ENCODE peak calls at places on chromosomes 11 and 22, in four cellular contexts. X is H1, H is HCT116, F is GM12878. G is an unnamed sample.

GRCh38 chr11:94104734-94105133 is 23.9 kb upstream of the PANX1 start:
- DNase-seq in X (no peak), H (no peak), F (no peak), G (no peak)

GRCh38 chr11:78281511-78281910 is 92.8 kb downstream of the USP35 start:
- DNase-seq in X (no peak), F (no peak), H (no peak), G (no peak)

GRCh38 chr22:38080847-38081635 is 2.9 kb downstream of the SLC16A8 start:
- DNase-seq in H (no peak), X (no peak), F (no peak), G (no peak)

GRCh38 chr22:17575681-17576080 is 12.4 kb downstream of the SLC25A18 start:
- DNase-seq in X (no peak), F (no peak), H (no peak), G (no peak)

GRCh38 chr11:128548655-128549255 is 38.6 kb downstream of the ETS1 start:
- DNase-seq in H (no peak), X (no peak), F (no peak), G (no peak)

GRCh38 chr11:123137496-123138270 is 57.4 kb downstream of the CLMP start:
- DNase-seq in X (peak; percentile 34), F (no peak), H (no peak), G (no peak)

GRCh38 chr11:62999649-63000048 is 14.9 kb upstream of the SLC22A6 start:
- DNase-seq in H (no peak), X (no peak), F (no peak), G (no peak)

GRCh38 chr22:40721266-40721665 is 42.0 kb downstream of the MCHR1 start:
- DNase-seq in X (no peak), F (no peak), H (no peak), G (no peak)

GRCh38 chr11:67439321-67440228 is 2.1 kb upstream of the PTPRCAP start:
- DNase-seq in F (no peak), X (no peak), H (no peak), G (no peak)

DNA sequence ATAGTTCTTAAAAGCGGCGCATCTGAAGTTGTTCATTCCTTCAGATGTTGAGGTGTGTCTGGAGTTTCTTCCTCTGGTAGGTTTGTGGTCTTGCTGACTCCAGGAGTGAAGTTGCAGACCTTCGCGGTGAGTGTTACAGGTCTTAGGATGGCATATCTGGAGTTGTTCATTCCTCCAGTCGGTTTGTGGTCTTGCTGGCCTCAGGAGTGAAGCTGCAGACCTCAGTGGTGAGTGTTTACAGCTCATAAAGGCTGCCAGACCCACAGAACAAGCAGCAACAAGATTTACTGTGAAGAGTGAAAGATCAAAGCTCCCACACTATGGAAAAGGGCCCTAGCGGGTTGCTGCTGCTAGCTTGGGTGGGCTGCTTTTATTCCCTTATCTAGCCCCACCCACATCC is 201.7 kb upstream of the PDGFD start:
- DNase-seq in F (no peak), X (no peak), H (no peak), G (no peak)
- TF ChIP-seq EGR1 in F (no peak), X (no peak), H (no peak), G (no peak)

GRCh38 chr22:24426859-24427499 is 420 bp upstream of the ADORA2A start:
- DNase-seq in F (no peak), X (no peak), H (no peak), G (no peak)
- TF ChIP-seq EGR1 in F (no peak), X (no peak), H (no peak), G (no peak)

DNA sequence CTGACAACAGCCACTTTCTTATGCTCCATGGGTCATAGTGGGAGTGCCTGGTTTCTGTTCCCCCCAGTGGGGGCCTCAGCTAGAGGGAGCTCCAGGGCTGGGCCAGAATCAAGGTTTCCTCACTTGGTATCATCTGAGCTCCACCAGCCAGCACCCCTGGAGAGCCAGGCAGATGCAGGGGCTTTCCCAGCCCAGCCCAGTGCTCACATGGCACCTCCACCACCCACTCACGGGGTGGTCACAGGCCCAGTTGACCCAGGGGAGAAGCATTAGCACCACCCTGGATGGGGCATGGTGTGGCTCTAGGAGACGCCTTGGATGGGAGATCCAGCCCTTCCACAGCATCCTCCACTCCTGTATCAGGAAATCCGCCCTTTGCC is 24.1 kb upstream of the WNT7B start:
- DNase-seq in H (no peak), X (no peak), F (no peak), G (no peak)
- TF ChIP-seq EGR1 in H (no peak), X (no peak), F (no peak), G (no peak)

DNA sequence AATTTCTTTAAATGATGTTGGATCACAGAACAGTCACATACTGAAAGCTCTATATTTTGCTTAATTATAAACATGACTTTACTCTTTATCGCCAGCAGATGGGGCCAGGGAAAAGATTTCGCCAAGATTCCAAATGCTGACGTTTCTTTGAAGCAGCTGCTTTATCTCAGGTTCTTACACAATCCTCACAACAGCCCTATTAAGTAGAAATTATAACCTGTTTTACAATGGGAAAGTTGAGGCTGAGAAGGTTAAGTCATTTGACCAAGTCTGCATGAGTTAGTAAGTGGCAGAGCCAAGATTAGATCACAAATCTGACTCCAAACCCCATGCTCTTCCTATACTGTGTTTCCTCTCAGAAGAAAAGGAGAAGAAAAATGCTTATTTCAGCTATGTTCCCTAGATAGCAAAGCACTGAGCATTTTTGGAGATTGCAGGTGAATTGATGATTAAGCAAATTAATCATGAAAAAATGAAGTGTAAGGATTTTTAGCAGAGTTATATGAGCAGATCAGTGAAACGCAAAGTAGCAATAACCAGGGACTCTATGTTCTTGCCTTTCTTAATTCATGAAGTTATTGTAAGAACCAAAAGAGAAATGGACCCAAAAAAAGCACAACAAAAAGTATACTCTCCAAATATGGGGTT is 79.0 kb downstream of the AASDHPPT start:
- DNase-seq in F (peak; percentile 12), X (no peak), H (peak; percentile 26), G (peak; percentile 10)
- TF ChIP-seq EGR1 in F (no peak), X (no peak), H (no peak), G (no peak)

GRCh38 chr11:120819437-120819836 is 204.5 kb upstream of the TBCEL start:
- DNase-seq in X (no peak), H (no peak), F (no peak), G (no peak)
- TF ChIP-seq EGR1 in X (no peak), H (no peak), F (no peak), G (no peak)

GRCh38 chr11:13962562-13963168 is at the start of gene SPON1:
- DNase-seq in X (no peak), H (no peak), F (no peak), G (no peak)
- TF ChIP-seq EGR1 in X (no peak), H (no peak), F (no peak), G (no peak)

DNA sequence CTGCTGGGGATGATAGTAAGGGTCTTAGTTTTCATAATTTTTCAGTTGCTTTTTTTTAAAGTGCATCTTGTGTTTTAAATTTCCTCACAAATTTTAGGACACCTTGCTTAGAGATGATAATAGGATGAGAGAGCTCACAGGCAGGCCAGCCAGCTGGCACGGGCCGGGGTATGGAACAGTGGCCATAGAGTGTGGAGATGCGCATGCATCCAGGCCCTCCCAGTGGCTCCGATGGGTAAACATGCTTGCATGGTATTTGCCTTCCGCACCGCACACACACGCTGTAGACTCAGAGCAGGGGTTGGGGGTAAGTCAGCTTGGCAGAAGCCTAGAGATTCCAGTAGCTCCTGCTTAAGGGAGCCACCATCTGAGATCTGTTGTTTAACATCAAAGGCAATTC is 36.3 kb downstream of the TTC12 start:
- DNase-seq in H (no peak), X (no peak), F (no peak), G (no peak)
- TF ChIP-seq EGR1 in H (no peak), X (no peak), F (no peak), G (no peak)

GRCh38 chr11:6233984-6234313 is 487 bp downstream of the FHIP1B start:
- DNase-seq in X (no peak), H (no peak), F (no peak), G (peak; percentile 44)
- TF ChIP-seq EGR1 in X (no peak), H (no peak), F (no peak), G (no peak)

GRCh38 chr11:126268361-126268707 is 361 bp downstream of the SRPRA start:
- DNase-seq in X (no peak), H (no peak), F (no peak), G (peak; percentile 76)
- TF ChIP-seq EGR1 in X (no peak), H (no peak), F (no peak), G (peak; percentile 42)

GRCh38 chr11:2217211-2218081 is 45.8 kb upstream of the TH start:
- DNase-seq in F (no peak), H (no peak), X (no peak), G (no peak)
- TF ChIP-seq EGR1 in F (no peak), H (no peak), X (no peak), G (no peak)

G was measured in K562.